ENCODE peak calls at places on chromosomes 6 and 20, in five cellular contexts. Y, F, H, C and N are unnamed samples.

GRCh38 chr6:56292505-56293181 is 45.3 kb upstream of the COL21A1 start:
- DNase-seq in Y (peak; percentile 36), F (peak; percentile 62), H (no peak), C (peak; percentile 50), N (peak; percentile 53)

GRCh38 chr6:47268572-47269187 is 41.0 kb downstream of the TNFRSF21 start:
- DNase-seq in Y (no peak), F (no peak), H (no peak), C (no peak), N (no peak)

GRCh38 chr20:47993035-47993755 is 207.9 kb upstream of the SULF2 start:
- DNase-seq in Y (no peak), F (no peak), H (no peak), C (no peak), N (no peak)

GRCh38 chr6:76803038-76803580 is 660.2 kb downstream of the HTR1B start:
- DNase-seq in Y (no peak), F (no peak), H (no peak), C (no peak), N (no peak)

GRCh38 chr6:147970970-147971369 is 371.7 kb upstream of the SASH1 start:
- DNase-seq in Y (no peak), F (peak; percentile 12), H (no peak), C (no peak), N (no peak)

GRCh38 chr6:150485559-150486517 is 113.8 kb upstream of the PLEKHG1 start:
- DNase-seq in Y (no peak), F (no peak), H (no peak), C (no peak), N (no peak)

GRCh38 chr20:19880256-19881079 is 122.4 kb downstream of the RIN2 start:
- DNase-seq in Y (no peak), F (peak; percentile 88), H (no peak), C (no peak), N (no peak)

GRCh38 chr20:3406481-3407425 is 716 bp downstream of the DNAAF9 start:
- DNase-seq in Y (no peak), F (peak; percentile 16), H (no peak), C (peak; percentile 50), N (no peak)

GRCh38 chr6:111812080-111813038 is 60.9 kb downstream of the FYN start:
- DNase-seq in Y (no peak), F (no peak), H (no peak), C (no peak), N (no peak)

GRCh38 chr20:53494753-53495152 is 98.9 kb downstream of the ZNF217 start:
- DNase-seq in Y (no peak), F (no peak), H (no peak), C (no peak), N (no peak)

GRCh38 chr6:18277181-18278006 is 13.1 kb upstream of the DEK start:
- DNase-seq in Y (no peak), F (no peak), H (no peak), C (peak; percentile 78), N (peak; percentile 33)

GRCh38 chr20:57323034-57323433 is 6.6 kb upstream of the SPO11 start:
- DNase-seq in Y (peak; percentile 92), F (no peak), H (no peak), C (peak; percentile 55), N (no peak)

GRCh38 chr6:66326228-66326627 is 619.2 kb upstream of the EYS start:
- DNase-seq in Y (no peak), F (no peak), H (no peak), C (no peak), N (no peak)

GRCh38 chr6:53161481-53162009 is 12.9 kb upstream of the GCM1 start:
- DNase-seq in Y (no peak), F (no peak), H (no peak), C (no peak), N (no peak)

GRCh38 chr6:129865013-129865412 is 3.9 kb upstream of the TMEM244 start:
- DNase-seq in Y (no peak), F (peak; percentile 13), H (no peak), C (no peak), N (no peak)

GRCh38 chr6:37171141-37171969 is 1.4 kb downstream of the PIM1 start:
- DNase-seq in Y (no peak), F (no peak), H (no peak), C (peak; percentile 60), N (no peak)

GRCh38 chr20:7790189-7790588 is 150.1 kb downstream of the HAO1 start:
- DNase-seq in Y (no peak), F (no peak), H (no peak), C (no peak), N (no peak)

GRCh38 chr6:151292974-151293373 is 53.2 kb downstream of the AKAP12 start:
- DNase-seq in Y (no peak), F (no peak), H (no peak), C (no peak), N (no peak)

GRCh38 chr20:11844691-11845090 is 73.0 kb upstream of the BTBD3 start:
- DNase-seq in Y (no peak), F (no peak), H (no peak), C (no peak), N (no peak)

GRCh38 chr20:51738877-51739447 is 29.2 kb downstream of the ATP9A start:
- DNase-seq in Y (no peak), F (no peak), H (no peak), C (no peak), N (no peak)

GRCh38 chr6:112443666-112444065 is 96.5 kb downstream of the RFPL4B start:
- DNase-seq in Y (no peak), F (no peak), H (no peak), C (no peak), N (no peak)

GRCh38 chr6:25172819-25173218 is 106.4 kb upstream of the CARMIL1 start:
- DNase-seq in Y (no peak), F (no peak), H (no peak), C (no peak), N (no peak)

GRCh38 chr20:40961176-40961575 is 67.4 kb upstream of the TOP1 start:
- DNase-seq in Y (no peak), F (no peak), H (no peak), C (peak; percentile 31), N (no peak)

GRCh38 chr6:146111864-146112263 is 83.0 kb downstream of the GRM1 start:
- DNase-seq in Y (no peak), F (no peak), H (no peak), C (no peak), N (no peak)

GRCh38 chr6:94272327-94272726 is 853.0 kb upstream of the EPHA7 start:
- DNase-seq in Y (no peak), F (no peak), H (no peak), C (no peak), N (no peak)
- TF ChIP-seq SUZ12 in Y (no peak), F (no peak), H (no peak), C (no peak), N (no peak)

GRCh38 chr6:144434308-144434990 is 149.3 kb downstream of the UTRN start:
- DNase-seq in Y (no peak), F (no peak), H (no peak), C (no peak), N (no peak)
- TF ChIP-seq SUZ12 in Y (no peak), F (no peak), H (no peak), C (no peak), N (no peak)

GRCh38 chr6:3585320-3585935 is 128.6 kb upstream of the SLC22A23 start:
- DNase-seq in Y (no peak), F (no peak), H (no peak), C (no peak), N (no peak)
- TF ChIP-seq SUZ12 in Y (no peak), F (no peak), H (no peak), C (no peak), N (no peak)

DNA sequence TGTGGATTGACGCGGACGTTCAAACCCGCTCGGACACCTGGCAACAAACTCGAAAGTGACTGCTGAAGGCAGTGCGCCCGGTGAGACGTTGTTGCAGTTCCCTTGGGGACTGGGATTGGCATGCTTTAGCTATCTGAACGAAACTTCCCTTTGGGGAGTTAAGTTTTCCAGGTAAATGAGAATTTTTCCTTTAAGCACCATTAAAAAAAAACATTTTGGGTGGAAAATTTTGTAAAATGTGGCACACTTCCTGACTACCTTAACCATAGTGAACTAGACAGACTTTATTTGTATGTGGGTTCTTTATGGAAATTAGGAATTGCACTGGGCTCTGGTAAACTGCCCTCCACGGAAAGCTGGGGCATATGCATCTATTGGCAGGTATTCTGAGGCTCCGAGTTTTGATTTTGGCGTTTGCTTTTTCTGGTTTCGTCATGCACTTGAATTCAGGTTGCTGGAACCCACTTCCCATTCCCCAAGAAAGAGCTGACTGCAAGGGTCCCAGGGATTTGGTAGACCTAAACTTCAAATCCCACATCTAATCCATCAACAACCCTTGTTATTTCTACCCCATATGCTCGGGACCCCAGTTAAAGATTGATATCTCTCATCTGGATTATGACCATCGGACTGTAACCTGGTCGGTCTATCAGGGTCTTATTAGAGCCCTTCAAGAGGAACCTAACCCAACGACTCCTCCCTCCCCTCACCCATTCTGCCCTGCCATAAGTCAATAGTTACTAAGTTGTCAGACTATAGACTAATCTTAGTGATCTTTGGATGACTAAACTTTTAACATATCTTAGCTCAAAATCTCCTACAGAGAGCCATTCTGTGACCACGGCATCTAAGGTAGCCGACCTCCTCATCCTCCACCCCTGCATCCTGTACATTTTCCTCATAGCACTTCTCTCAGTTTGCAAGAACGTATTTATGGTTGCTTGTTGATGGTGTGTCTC is 800 bp upstream of the DYNLT1 start:
- DNase-seq in Y (no peak), F (no peak), H (no peak), C (no peak), N (no peak)
- TF ChIP-seq SUZ12 in Y (no peak), F (no peak), H (no peak), C (no peak), N (no peak)

GRCh38 chr6:6001443-6001842 is 5.3 kb downstream of the NRN1 start:
- DNase-seq in Y (no peak), F (no peak), H (no peak), C (no peak), N (no peak)

GRCh38 chr6:6002809-6003333 is 3.9 kb downstream of the NRN1 start:
- DNase-seq in Y (no peak), F (no peak), H (no peak), C (no peak), N (no peak)

GRCh38 chr6:6002005-6002808 is 4.5 kb downstream of the NRN1 start:
- DNase-seq in Y (no peak), F (no peak), H (no peak), C (peak; percentile 75), N (no peak)

GRCh38 chr6:6004147-6004995 is 2.4 kb downstream of the NRN1 start:
- DNase-seq in Y (no peak), F (no peak), H (no peak), C (peak; percentile 55), N (peak; percentile 41)

GRCh38 chr6:6003334-6004146 is 3.2 kb downstream of the NRN1 start:
- DNase-seq in Y (no peak), F (no peak), H (no peak), C (peak; percentile 85), N (peak; percentile 44)
- TF ChIP-seq SUZ12 in Y (no peak), F (no peak), H (no peak), C (peak; percentile 72), N (no peak)